ENCODE peak calls at places on chromosomes 16 and 17, in eight cellular contexts. K is adrenal gland; E is lung microvascular endothelial cell; P is kidney glomerular epithelial cell; B is GM19239; G is GM20000; A is activated T-cell treated with anti-CD3 and anti-CD28 coated beads, Interleukin-2, amount 50 U/mL, for 48 hours; N is esophagus squamous epithelium. Q is an unnamed sample.

GRCh38 chr16:86307518-86307903 is 202.8 kb upstream of the FOXF1 start:
- DNase-seq in K (no peak), E (no peak), P (no peak), B (no peak), G (no peak), A (no peak), N (no peak), Q (no peak)

GRCh38 chr16:28090646-28091377 is 27.3 kb upstream of the GSG1L start:
- DNase-seq in K (no peak), E (no peak), P (no peak), B (no peak), G (no peak), A (no peak), N (no peak), Q (peak)

GRCh38 chr16:87333581-87334331 is 16.6 kb upstream of the C16orf95 start:
- DNase-seq in K (no peak), E (no peak), P (no peak), B (no peak), G (no peak), A (no peak), N (no peak), Q (no peak)

GRCh38 chr16:84534815-84535214 is 30.4 kb upstream of the MEAK7 start:
- DNase-seq in K (no peak), E (no peak), P (no peak), B (no peak), G (no peak), A (no peak), N (no peak), Q (no peak)

GRCh38 chr17:39701012-39701783 is 1.3 kb downstream of the ERBB2 start:
- DNase-seq in K (no peak), E (no peak), P (no peak), B (no peak), G (no peak), A (no peak), N (no peak), Q (peak)

GRCh38 chr17:64399071-64399766 is 8.6 kb upstream of the PECAM1 start:
- DNase-seq in K (no peak), E (peak), P (no peak), B (no peak), G (no peak), A (no peak), N (no peak), Q (peak)

GRCh38 chr17:11935734-11936406 is 61.4 kb downstream of the ZNF18 start:
- DNase-seq in K (peak), E (peak), P (peak), B (no peak), G (no peak), A (peak), N (no peak), Q (peak)

GRCh38 chr17:66865151-66865550 is 30.2 kb downstream of the CACNG5 start:
- DNase-seq in K (no peak), E (no peak), P (no peak), B (no peak), G (no peak), A (no peak), N (no peak), Q (no peak)

GRCh38 chr16:67098599-67098998 is 11.1 kb upstream of the PHAF1 start:
- DNase-seq in K (no peak), E (no peak), P (no peak), B (no peak), G (no peak), A (no peak), N (no peak), Q (no peak)

GRCh38 chr17:64984776-64985521 is 65.7 kb upstream of the LRRC37A3 start:
- DNase-seq in K (peak), E (peak), P (peak), B (no peak), G (no peak), A (peak), N (no peak), Q (peak)

GRCh38 chr17:28282596-28282995 is 36.4 kb upstream of the TMEM97 start:
- DNase-seq in K (no peak), E (no peak), P (peak), B (no peak), G (no peak), A (no peak), N (no peak), Q (peak)

GRCh38 chr16:47507701-47508100 is 46.6 kb downstream of the PHKB start:
- DNase-seq in K (no peak), E (no peak), P (no peak), B (no peak), G (no peak), A (no peak), N (no peak), Q (no peak)

GRCh38 chr17:60770946-60771422 is 93.3 kb downstream of the BCAS3 start:
- DNase-seq in K (no peak), E (no peak), P (no peak), B (no peak), G (no peak), A (no peak), N (no peak), Q (no peak)

GRCh38 chr17:72087876-72088275 is 32.9 kb upstream of the SOX9 start:
- DNase-seq in K (no peak), E (no peak), P (no peak), B (no peak), G (no peak), A (no peak), N (no peak), Q (no peak)

GRCh38 chr16:48499822-48500440 is 110.0 kb downstream of the N4BP1 start:
- DNase-seq in K (peak), E (peak), P (peak), B (no peak), G (no peak), A (no peak), N (no peak), Q (peak)

GRCh38 chr17:47703191-47703591 is 9.2 kb downstream of the TBKBP1 start:
- DNase-seq in K (no peak), E (no peak), P (no peak), B (no peak), G (peak), A (peak), N (no peak), Q (no peak)

GRCh38 chr16:81376880-81377279 is 62.1 kb downstream of the GAN start:
- DNase-seq in K (no peak), E (peak), P (peak), B (no peak), G (no peak), A (peak), N (no peak), Q (peak)

GRCh38 chr16:75627856-75628255 is 4.8 kb upstream of the ADAT1 start:
- DNase-seq in K (no peak), E (no peak), P (no peak), B (no peak), G (no peak), A (no peak), N (no peak), Q (no peak)

GRCh38 chr17:79981661-79982101 is 54.0 kb downstream of the TBC1D16 start:
- DNase-seq in K (peak), E (no peak), P (no peak), B (no peak), G (no peak), A (no peak), N (no peak), Q (no peak)

GRCh38 chr17:62898239-62898864 is 67.7 kb upstream of the TANC2 start:
- DNase-seq in K (no peak), E (peak), P (no peak), B (no peak), G (no peak), A (no peak), N (no peak), Q (no peak)

GRCh38 chr17:70314096-70314495 is 144.8 kb downstream of the KCNJ2 start:
- DNase-seq in K (no peak), E (no peak), P (no peak), B (no peak), G (no peak), A (no peak), N (no peak), Q (no peak)

GRCh38 chr16:66320774-66321173 is 45.7 kb upstream of the CDH5 start:
- DNase-seq in K (no peak), E (no peak), P (no peak), B (no peak), G (no peak), A (no peak), N (no peak), Q (no peak)

GRCh38 chr16:23052908-23053580 is 96.2 kb downstream of the USP31 start:
- DNase-seq in K (no peak), E (no peak), P (no peak), B (no peak), G (no peak), A (no peak), N (no peak), Q (no peak)

GRCh38 chr17:35809855-35810461 is 674 bp downstream of the TAF15 start:
- DNase-seq in K (no peak), E (peak), P (no peak), B (no peak), G (no peak), A (no peak), N (no peak), Q (peak)

GRCh38 chr16:47667956-47668355 is 206.8 kb downstream of the PHKB start:
- DNase-seq in K (no peak), E (no peak), P (no peak), B (no peak), G (no peak), A (no peak), N (no peak), Q (no peak)